ENCODE peak calls at places on chromosomes 2 and 18, in four cellular contexts. P is effector CD4-positive, alpha-beta T cell; R is SK-MEL-5; M is fibroblast of pulmonary artery. Z is an unnamed sample.

GRCh38 chr2:188984126-188984525 is 10.0 kb downstream of the COL3A1 start:
- DNase-seq in M (peak; percentile 64), P (no peak), R (peak; percentile 23), Z (no peak)

GRCh38 chr18:58793361-58793760 is 71.3 kb upstream of the ZNF532 start:
- DNase-seq in R (no peak), P (no peak), M (peak; percentile 86), Z (no peak)

GRCh38 chr18:3265564-3266033 is 3.7 kb downstream of the MYL12B start:
- DNase-seq in R (no peak), M (peak; percentile 53), P (no peak), Z (no peak)

GRCh38 chr2:223943561-223944008 is 1.6 kb downstream of the WDFY1 start:
- DNase-seq in M (peak; percentile 72), P (no peak), R (peak; percentile 51), Z (no peak)

GRCh38 chr2:180085144-180085543 is 78.0 kb upstream of the CWC22 start:
- DNase-seq in R (no peak), M (no peak), P (no peak), Z (no peak)

GRCh38 chr2:166282178-166282577 is 93.6 kb downstream of the SCN9A start:
- DNase-seq in P (no peak), R (no peak), M (no peak), Z (no peak)

GRCh38 chr2:216695401-216695821 is at the start of gene IGFBP5:
- DNase-seq in R (peak; percentile 17), P (no peak), M (peak; percentile 81), Z (no peak)

GRCh38 chr2:238169708-238170251 is 11.0 kb downstream of the ERFE start:
- DNase-seq in R (no peak), M (peak; percentile 98), P (no peak), Z (no peak)

GRCh38 chr2:71938659-71939587 is 208.7 kb downstream of the CYP26B1 start:
- DNase-seq in R (no peak), M (no peak), P (no peak), Z (no peak)

GRCh38 chr2:200223385-200223784 is 83.1 kb upstream of the SPATS2L start:
- DNase-seq in P (no peak), R (no peak), M (peak; percentile 27), Z (no peak)

GRCh38 chr2:102592601-102593000 is 26.8 kb upstream of the SLC9A2 start:
- DNase-seq in M (peak; percentile 48), R (peak; percentile 42), P (no peak), Z (peak; percentile 22)

Z was measured in effector memory CD8-positive, alpha-beta T cell.